ENCODE peak calls at places on chromosomes 16 and 17, in seven cellular contexts. W is IMR-90, H is heart left ventricle, U is GM23248, X is sigmoid colon, L is suprapubic skin, Q is astrocyte. D is an unnamed sample.
A peak's percentile ranks its signal among the peaks of the same experiment; 100 is the strongest.

GRCh38 chr17:80394629-80395216 is 20.2 kb upstream of the ENDOV start:
- DNase-seq in W (no peak), H (no peak), Q (no peak), U (no peak), X (no peak), L (no peak), D (no peak)

GRCh38 chr17:81453712-81454111 is 58.5 kb downstream of the BAHCC1 start:
- DNase-seq in X (no peak), U (no peak), H (no peak), W (no peak), Q (no peak), L (no peak), D (no peak)

GRCh38 chr17:63376949-63377348 is 69.2 kb downstream of the CYB561 start:
- DNase-seq in X (no peak), L (no peak), W (no peak), U (no peak), H (no peak), Q (no peak), D (no peak)

GRCh38 chr16:71781741-71782140 is 26.9 kb downstream of the AP1G1 start:
- DNase-seq in L (no peak), X (no peak), H (no peak), Q (peak; percentile 59), U (peak; percentile 44), W (peak; percentile 19), D (peak; percentile 6)

GRCh38 chr17:79931517-79932309 is 92.5 kb upstream of the CBX4 start:
- DNase-seq in X (no peak), Q (peak; percentile 31), L (no peak), U (peak; percentile 74), H (no peak), W (peak; percentile 31), D (peak; percentile 41)

GRCh38 chr17:76408037-76408849 is 23.8 kb downstream of the SPHK1 start:
- DNase-seq in Q (no peak), L (no peak), W (peak; percentile 39), H (no peak), U (peak; percentile 62), X (no peak), D (no peak)

GRCh38 chr17:6098466-6099180 is 28.4 kb downstream of the WSCD1 start:
- DNase-seq in U (no peak), Q (no peak), H (peak; percentile 70), W (no peak), L (peak; percentile 37), X (peak; percentile 60), D (no peak)

GRCh38 chr16:50884066-50884860 is 142.4 kb downstream of the CYLD start:
- DNase-seq in W (no peak), Q (no peak), H (no peak), X (no peak), U (no peak), L (no peak), D (no peak)

GRCh38 chr17:57461082-57461481 is 204.8 kb downstream of the MSI2 start:
- DNase-seq in L (no peak), Q (peak; percentile 79), W (peak; percentile 52), H (no peak), X (no peak), U (peak; percentile 58), D (peak; percentile 81)

GRCh38 chr16:7334801-7335560 is 2.3 kb downstream of the RBFOX1 start:
- DNase-seq in W (no peak), L (no peak), U (no peak), X (no peak), Q (no peak), H (no peak), D (no peak)

DNA sequence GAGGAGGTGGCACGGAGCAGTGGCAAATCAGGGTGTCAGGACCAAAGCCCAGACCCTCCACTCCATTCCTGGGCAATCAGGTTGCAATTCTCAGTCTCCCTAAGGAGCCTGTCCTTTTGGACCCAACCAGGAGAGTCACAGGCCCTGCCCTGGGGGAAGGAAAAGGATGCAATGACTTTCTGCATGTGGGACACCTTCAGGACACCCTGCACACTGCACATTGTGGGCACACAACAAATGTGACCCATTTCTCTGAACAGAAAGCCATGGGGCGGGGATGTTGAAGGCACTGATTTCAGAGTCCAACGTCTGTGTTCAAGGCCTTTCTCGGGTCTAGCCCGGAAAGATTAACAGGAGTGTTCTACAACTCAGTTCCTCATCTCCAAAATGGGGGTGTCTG is 286.2 kb upstream of the FOXF1 start:
- DNase-seq in X (peak; percentile 54), Q (no peak), W (no peak), H (no peak), U (no peak), L (peak; percentile 48), D (no peak)
- H3K27ac ChIP-seq in X (no peak overlapping the region), Q (no peak overlapping the region), W (peak overlapping the region; percentile 99), H (no peak overlapping the region), U (no peak overlapping the region), L (no peak overlapping the region), D (peak overlapping the region; percentile 84)

DNA sequence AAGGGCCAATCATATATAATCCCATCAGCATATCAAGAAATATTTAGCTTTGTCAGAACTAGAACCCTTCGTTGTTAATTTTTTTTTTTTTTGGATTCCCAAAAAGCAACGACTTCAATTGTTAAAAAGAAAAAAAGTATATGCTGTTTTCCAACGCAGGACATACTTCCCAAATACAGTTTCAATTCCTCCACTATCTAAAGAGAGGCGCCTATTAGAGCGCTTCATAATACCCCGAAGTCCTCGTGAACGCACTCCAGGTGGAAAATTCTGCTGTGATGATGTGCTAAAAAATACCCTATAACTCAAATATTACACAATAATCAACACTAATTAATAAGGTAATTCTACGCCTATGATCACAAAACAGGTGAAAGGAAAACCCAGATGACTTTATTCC is 20.8 kb downstream of the GNA13 start:
- DNase-seq in W (no peak), Q (no peak), X (no peak), L (no peak), H (no peak), U (no peak), D (no peak)
- H3K4me1 ChIP-seq in W (peaks cover 8% of the 10 kb centered on the region), Q (no peaks in the 10 kb centered on the region), X (peaks cover 88% of the 10 kb centered on the region), L (peaks cover 53% of the 10 kb centered on the region), H (peaks cover 13% of the 10 kb centered on the region), U (peaks cover 5% of the 10 kb centered on the region), D (no peaks in the 10 kb centered on the region)

GRCh38 chr16:30652005-30652296 is 1.2 kb downstream of the PRR14 start:
- DNase-seq in X (no peak), U (no peak), L (no peak), H (no peak), W (no peak), Q (no peak), D (peak; percentile 11)
- H3K27ac ChIP-seq in X (peak overlapping the region; percentile 97), U (peak overlapping the region; percentile 72), L (peak overlapping the region; percentile 89), H (peak overlapping the region; percentile 96), W (peak overlapping the region; percentile 73), Q (peak overlapping the region; percentile 45), D (peak overlapping the region; percentile 60)

GRCh38 chr16:85381738-85382592 is 231.2 kb upstream of the GSE1 start:
- DNase-seq in X (peak; percentile 75), U (peak; percentile 44), W (peak; percentile 53), H (no peak), Q (peak; percentile 81), L (peak; percentile 67), D (peak; percentile 88)
- H3K4me1 ChIP-seq in X (peaks cover 79% of the 10 kb centered on the region), U (peaks cover 26% of the 10 kb centered on the region), W (peaks cover 20% of the 10 kb centered on the region), H (no peaks in the 10 kb centered on the region), Q (peaks cover 29% of the 10 kb centered on the region), L (peaks cover 89% of the 10 kb centered on the region), D (peaks cover 3% of the 10 kb centered on the region)

GRCh38 chr16:23392223-23392600 is 60.8 kb downstream of the COG7 start:
- DNase-seq in U (no peak), W (no peak), L (no peak), Q (no peak), H (no peak), X (peak; percentile 59), D (no peak)
- H3K27ac ChIP-seq in U (no peak overlapping the region), W (no peak overlapping the region), L (no peak overlapping the region), Q (no peak overlapping the region), H (no peak overlapping the region), X (peak overlapping the region; percentile 78), D (no peak overlapping the region)

D was measured in fibroblast of lung.